ENCODE peak calls at places on chromosomes 3 and 15, in seven cellular contexts. One of them, this sample, is unnamed.

GRCh38 chr3:69740103-69741021 is 1.1 kb downstream of the MITF start:
- DNase-seq in cardiac fibroblast: no peak
- DNase-seq in activated CD4-positive, alpha-beta T cell treated with anti-CD3 and anti-CD28 coated beads, Interleukin-2, amount 50 U/mL, for 1 hour: no peak
- DNase-seq in KBM-7: no peak
- DNase-seq in lower leg skin: peak; percentile 87
- DNase-seq in NCI-H446: no peak
- DNase-seq in fibroblast of gingiva: no peak
- DNase-seq in this sample: no peak

GRCh38 chr3:127729556-127730056 is 56.9 kb downstream of the ABTB1 start:
- DNase-seq in lower leg skin: no peak
- DNase-seq in KBM-7: peak; percentile 45
- DNase-seq in NCI-H446: peak; percentile 65
- DNase-seq in cardiac fibroblast: peak; percentile 54
- DNase-seq in fibroblast of gingiva: no peak
- DNase-seq in activated CD4-positive, alpha-beta T cell treated with anti-CD3 and anti-CD28 coated beads, Interleukin-2, amount 50 U/mL, for 1 hour: no peak
- DNase-seq in this sample: peak; percentile 57

GRCh38 chr3:27628029-27628750 is 93.9 kb downstream of the EOMES start:
- DNase-seq in fibroblast of gingiva: no peak
- DNase-seq in cardiac fibroblast: no peak
- DNase-seq in NCI-H446: no peak
- DNase-seq in KBM-7: no peak
- DNase-seq in lower leg skin: no peak
- DNase-seq in activated CD4-positive, alpha-beta T cell treated with anti-CD3 and anti-CD28 coated beads, Interleukin-2, amount 50 U/mL, for 1 hour: no peak
- DNase-seq in this sample: no peak

GRCh38 chr3:111156506-111156905 is 84.9 kb downstream of the NECTIN3 start:
- DNase-seq in cardiac fibroblast: peak; percentile 23
- DNase-seq in NCI-H446: no peak
- DNase-seq in lower leg skin: no peak
- DNase-seq in KBM-7: no peak
- DNase-seq in fibroblast of gingiva: no peak
- DNase-seq in activated CD4-positive, alpha-beta T cell treated with anti-CD3 and anti-CD28 coated beads, Interleukin-2, amount 50 U/mL, for 1 hour: no peak
- DNase-seq in this sample: no peak

GRCh38 chr3:177069514-177070329 is 127.6 kb downstream of the TBL1XR1 start:
- DNase-seq in fibroblast of gingiva: peak; percentile 42
- DNase-seq in activated CD4-positive, alpha-beta T cell treated with anti-CD3 and anti-CD28 coated beads, Interleukin-2, amount 50 U/mL, for 1 hour: no peak
- DNase-seq in NCI-H446: peak; percentile 41
- DNase-seq in cardiac fibroblast: peak; percentile 17
- DNase-seq in KBM-7: no peak
- DNase-seq in lower leg skin: no peak
- DNase-seq in this sample: peak; percentile 39

GRCh38 chr3:186109897-186110803 is 1.3 kb upstream of the ETV5 start:
- DNase-seq in fibroblast of gingiva: peak; percentile 82
- DNase-seq in lower leg skin: peak; percentile 86
- DNase-seq in activated CD4-positive, alpha-beta T cell treated with anti-CD3 and anti-CD28 coated beads, Interleukin-2, amount 50 U/mL, for 1 hour: peak; percentile 2
- DNase-seq in KBM-7: no peak
- DNase-seq in NCI-H446: no peak
- DNase-seq in cardiac fibroblast: peak; percentile 61
- DNase-seq in this sample: peak; percentile 27

GRCh38 chr15:63510548-63510940 is 6.2 kb downstream of the USP3 start:
- DNase-seq in lower leg skin: no peak
- DNase-seq in NCI-H446: no peak
- DNase-seq in activated CD4-positive, alpha-beta T cell treated with anti-CD3 and anti-CD28 coated beads, Interleukin-2, amount 50 U/mL, for 1 hour: no peak
- DNase-seq in fibroblast of gingiva: no peak
- DNase-seq in KBM-7: no peak
- DNase-seq in cardiac fibroblast: no peak
- DNase-seq in this sample: no peak

GRCh38 chr3:14175383-14176037 is 2.9 kb downstream of the XPC start:
- DNase-seq in lower leg skin: no peak
- DNase-seq in cardiac fibroblast: no peak
- DNase-seq in NCI-H446: no peak
- DNase-seq in activated CD4-positive, alpha-beta T cell treated with anti-CD3 and anti-CD28 coated beads, Interleukin-2, amount 50 U/mL, for 1 hour: peak; percentile 36
- DNase-seq in KBM-7: peak; percentile 77
- DNase-seq in fibroblast of gingiva: no peak
- DNase-seq in this sample: peak; percentile 43